ENCODE peak calls at places on chromosome 14, in four cellular contexts. Q is HAP-1, J is choroid plexus epithelial cell, A is Caki2. V is an unnamed sample.

GRCh38 chr14:69664865-69665526 is 53.6 kb downstream of the SUSD6 start:
- DNase-seq in A (no peak), Q (no peak), J (no peak), V (no peak)

GRCh38 chr14:100091386-100091785 is 26.2 kb downstream of the EVL start:
- DNase-seq in Q (no peak), A (no peak), J (no peak), V (no peak)

GRCh38 chr14:56290195-56290594 is 172.0 kb downstream of the PELI2 start:
- DNase-seq in Q (no peak), J (no peak), A (no peak), V (no peak)

GRCh38 chr14:22872833-22873520 is 1.4 kb downstream of the LRP10 start:
- DNase-seq in J (no peak), Q (no peak), A (no peak), V (peak)

GRCh38 chr14:72643317-72643801 is 250.5 kb downstream of the DPF3 start:
- DNase-seq in Q (no peak), J (peak), A (peak), V (no peak)

GRCh38 chr14:101077511-101078074 is 174.1 kb upstream of the RTL1 start:
- DNase-seq in Q (peak), J (peak), A (no peak), V (no peak)

GRCh38 chr14:105087963-105088811 is 23.0 kb upstream of the GPR132 start:
- DNase-seq in J (peak), A (peak), Q (peak), V (peak)

GRCh38 chr14:55398679-55399078 is 13.0 kb downstream of the ATG14 start:
- DNase-seq in A (peak), Q (no peak), J (peak), V (no peak)

GRCh38 chr14:61813101-61813596 is 50.9 kb downstream of the SNAPC1 start:
- DNase-seq in A (no peak), Q (no peak), J (no peak), V (no peak)

GRCh38 chr14:56390859-56391258 is 188.7 kb upstream of the TMEM260 start:
- DNase-seq in J (no peak), A (no peak), Q (no peak), V (no peak)

GRCh38 chr14:61326847-61327246 is 5.5 kb downstream of the PRKCH start:
- DNase-seq in A (no peak), J (peak), Q (no peak), V (peak)

GRCh38 chr14:104998801-104999200 is 13.2 kb downstream of the CLBA1 start:
- DNase-seq in J (no peak), Q (no peak), A (no peak), V (peak)

GRCh38 chr14:49194067-49194466 is 392.1 kb downstream of the RPS29 start:
- DNase-seq in Q (no peak), J (no peak), A (no peak), V (no peak)